ENCODE peak calls at places on chromosomes 5 and 9, in six cellular contexts. M, L, K, X, E and H are unnamed samples.

GRCh38 chr5:74312746-74313145 is 327.8 kb downstream of the ENC1 start:
- DNase-seq in K (peak), E (no peak), L (no peak), M (no peak), X (no peak), H (no peak)

GRCh38 chr5:1995491-1995890 is 112.8 kb upstream of the IRX4 start:
- DNase-seq in E (no peak), X (no peak), M (no peak), L (no peak), K (no peak), H (no peak)

GRCh38 chr5:53335115-53335514 is 145.3 kb upstream of the FST start:
- DNase-seq in M (peak), K (no peak), E (no peak), X (no peak), L (no peak), H (no peak)

GRCh38 chr9:19199012-19199411 is 31.5 kb upstream of the DENND4C start:
- DNase-seq in K (no peak), X (no peak), E (no peak), M (no peak), L (no peak), H (no peak)

GRCh38 chr5:145800181-145800580 is 35.0 kb downstream of the PRELID2 start:
- DNase-seq in X (no peak), M (no peak), K (no peak), L (no peak), E (no peak), H (no peak)

GRCh38 chr5:45741110-45741509 is 44.9 kb upstream of the HCN1 start:
- DNase-seq in M (no peak), E (peak), L (no peak), X (no peak), K (no peak), H (no peak)

GRCh38 chr9:23941051-23941450 is 115.0 kb upstream of the ELAVL2 start:
- DNase-seq in M (no peak), K (no peak), X (no peak), E (no peak), L (no peak), H (no peak)

GRCh38 chr5:36073595-36074216 is 7.0 kb upstream of the UGT3A2 start:
- DNase-seq in E (peak), K (no peak), M (no peak), L (no peak), X (peak), H (no peak)

GRCh38 chr9:112711050-112711689 is 6.7 kb downstream of the INIP start:
- DNase-seq in E (no peak), X (peak), L (no peak), M (no peak), K (peak), H (peak)